ENCODE peak calls at places on chromosomes 6 and 20, in nine cellular contexts. Q is anterior cingulate cortex; I is fibroblast of mammary gland; T is stimulated activated CD4-positive, alpha-beta T cell treated with anti-CD3 and anti-CD28 coated beads, Interleukin-1b, Interleukin-23, amount 100 ng/mL, for 24 hours; Z is GM03348; O is heart left ventricle; F is T-helper 9 cell; K is iris pigment epithelial cell; D is CD8-positive, alpha-beta memory T cell. J is an unnamed sample.

GRCh38 chr6:137969874-137970273 is 102.8 kb downstream of the TNFAIP3 start:
- DNase-seq in Q (no peak), I (no peak), T (no peak), Z (no peak), O (no peak), F (no peak), K (no peak), D (no peak), J (no peak)

GRCh38 chr20:50221501-50222323 is 31.1 kb downstream of the CEBPB start:
- DNase-seq in Q (no peak), I (peak; percentile 58), T (no peak), Z (peak; percentile 62), O (no peak), F (no peak), K (peak; percentile 59), D (no peak), J (no peak)

GRCh38 chr6:1856381-1856780 is 246.7 kb downstream of the FOXC1 start:
- DNase-seq in Q (peak; percentile 5), I (peak; percentile 44), T (no peak), Z (no peak), O (peak; percentile 18), F (no peak), K (peak; percentile 83), D (no peak), J (no peak)

GRCh38 chr20:57493091-57493615 is 31.8 kb downstream of the CTCFL start:
- DNase-seq in Q (no peak), I (no peak), T (no peak), Z (no peak), O (no peak), F (no peak), K (no peak), D (no peak), J (no peak)

GRCh38 chr6:31901953-31902643 is at the start of gene ZBTB12:
- DNase-seq in Q (peak; percentile 90), I (peak; percentile 92), T (peak; percentile 68), Z (peak; percentile 97), O (peak; percentile 93), F (peak; percentile 74), K (peak; percentile 97), D (peak; percentile 78), J (peak; percentile 96)

GRCh38 chr6:41970436-41970846 is 28.8 kb upstream of the CCND3 start:
- DNase-seq in Q (no peak), I (peak; percentile 88), T (peak; percentile 38), Z (peak; percentile 79), O (no peak), F (no peak), K (peak; percentile 83), D (no peak), J (peak; percentile 77)

GRCh38 chr6:33779305-33779704 is 9.6 kb downstream of the LEMD2 start:
- DNase-seq in Q (no peak), I (no peak), T (no peak), Z (no peak), O (no peak), F (no peak), K (no peak), D (no peak), J (no peak)

GRCh38 chr6:56378507-56378906 is 131.1 kb upstream of the COL21A1 start:
- DNase-seq in Q (no peak), I (no peak), T (no peak), Z (no peak), O (no peak), F (no peak), K (no peak), D (no peak), J (no peak)

GRCh38 chr6:139628220-139628619 is 253.8 kb upstream of the CITED2 start:
- DNase-seq in Q (no peak), I (no peak), T (no peak), Z (no peak), O (no peak), F (no peak), K (no peak), D (no peak), J (no peak)

GRCh38 chr20:835220-836045 is 1.9 kb downstream of the FAM110A start:
- DNase-seq in Q (no peak), I (no peak), T (no peak), Z (no peak), O (peak; percentile 78), F (no peak), K (no peak), D (no peak), J (no peak)

GRCh38 chr20:709421-709820 is 33.8 kb upstream of the SCRT2 start:
- DNase-seq in Q (no peak), I (peak; percentile 2), T (no peak), Z (no peak), O (no peak), F (no peak), K (no peak), D (no peak), J (no peak)

GRCh38 chr6:22682979-22683378 is 113.6 kb downstream of the HDGFL1 start:
- DNase-seq in Q (no peak), I (no peak), T (no peak), Z (no peak), O (no peak), F (no peak), K (no peak), D (no peak), J (no peak)

GRCh38 chr6:123507582-123507981 is 129.2 kb downstream of the TRDN start:
- DNase-seq in Q (no peak), I (no peak), T (no peak), Z (no peak), O (no peak), F (no peak), K (no peak), D (no peak), J (no peak)

GRCh38 chr6:81373414-81373813 is 379.1 kb downstream of the TENT5A start:
- DNase-seq in Q (no peak), I (peak; percentile 24), T (no peak), Z (peak; percentile 3), O (no peak), F (no peak), K (no peak), D (no peak), J (no peak)

GRCh38 chr6:21189721-21190120 is 403.8 kb upstream of the SOX4 start:
- DNase-seq in Q (no peak), I (no peak), T (no peak), Z (no peak), O (no peak), F (no peak), K (no peak), D (no peak), J (no peak)

GRCh38 chr6:166195861-166196238 is 28.2 kb upstream of the TBXT start:
- DNase-seq in Q (no peak), I (no peak), T (no peak), Z (no peak), O (no peak), F (no peak), K (no peak), D (no peak), J (no peak)

GRCh38 chr6:102631921-102632320 is 1238.4 kb downstream of the GRIK2 start:
- DNase-seq in Q (no peak), I (no peak), T (no peak), Z (no peak), O (no peak), F (no peak), K (no peak), D (no peak), J (no peak)

GRCh38 chr20:43191946-43192847 is 2.5 kb upstream of the PTPRT start:
- DNase-seq in Q (peak; percentile 5), I (no peak), T (no peak), Z (peak; percentile 49), O (no peak), F (no peak), K (peak; percentile 16), D (no peak), J (peak; percentile 53)

GRCh38 chr6:84018453-84019061 is 15.0 kb upstream of the MRAP2 start:
- DNase-seq in Q (no peak), I (no peak), T (no peak), Z (no peak), O (no peak), F (no peak), K (no peak), D (no peak), J (no peak)